ENCODE peak calls at places on chromosome 18, in six cellular contexts. Q is AG10803; T is CD8-positive, alpha-beta T cell; I is lower lobe of right lung; J is mesendoderm; L is thoracic aorta. F is an unnamed sample.

GRCh38 chr18:11040823-11041712 is 108.3 kb downstream of the PIEZO2 start:
- DNase-seq in Q (peak), T (no peak), I (no peak), J (peak), L (no peak), F (peak)

GRCh38 chr18:59070181-59070912 is 69.3 kb upstream of the SEC11C start:
- DNase-seq in Q (peak), T (peak), I (peak), J (peak), L (peak), F (peak)

GRCh38 chr18:2223859-2224258 is 347.4 kb downstream of the METTL4 start:
- DNase-seq in Q (peak), T (no peak), I (no peak), J (peak), L (no peak), F (no peak)

GRCh38 chr18:74203811-74204210 is 55.5 kb downstream of the TIMM21 start:
- DNase-seq in Q (no peak), T (no peak), I (no peak), J (no peak), L (no peak), F (no peak)

GRCh38 chr18:986071-986470 is 81.4 kb downstream of the ADCYAP1 start:
- DNase-seq in Q (no peak), T (no peak), I (no peak), J (peak), L (no peak), F (no peak)

GRCh38 chr18:6781846-6782245 is 52.3 kb downstream of the ARHGAP28 start:
- DNase-seq in Q (peak), T (no peak), I (no peak), J (no peak), L (no peak), F (no peak)

GRCh38 chr18:78826631-78827030 is 153.0 kb upstream of the SALL3 start:
- DNase-seq in Q (no peak), T (no peak), I (no peak), J (no peak), L (no peak), F (no peak)

GRCh38 chr18:70377857-70378701 is 89.2 kb downstream of the SOCS6 start:
- DNase-seq in Q (no peak), T (no peak), I (no peak), J (no peak), L (no peak), F (no peak)

GRCh38 chr18:22282311-22283235 is 113.2 kb downstream of the GATA6 start:
- DNase-seq in Q (peak), T (peak), I (no peak), J (peak), L (no peak), F (no peak)

GRCh38 chr18:36015629-36016028 is 43.1 kb downstream of the RMP24 start:
- DNase-seq in Q (no peak), T (no peak), I (no peak), J (no peak), L (no peak), F (no peak)

GRCh38 chr18:76721207-76721996 is 101.0 kb upstream of the ZNF236 start:
- DNase-seq in Q (no peak), T (peak), I (no peak), J (no peak), L (no peak), F (peak)

GRCh38 chr18:53004798-53005197 is 664.8 kb downstream of the DCC start:
- DNase-seq in Q (no peak), T (no peak), I (no peak), J (peak), L (no peak), F (no peak)

GRCh38 chr18:7133181-7133580 is 15.6 kb upstream of the LAMA1 start:
- DNase-seq in Q (no peak), T (no peak), I (no peak), J (peak), L (no peak), F (no peak)

GRCh38 chr18:42839408-42839807 is 276.1 kb downstream of the RIT2 start:
- DNase-seq in Q (no peak), T (no peak), I (no peak), J (no peak), L (no peak), F (no peak)

GRCh38 chr18:4510709-4511108 is 55.6 kb upstream of the DLGAP1 start:
- DNase-seq in Q (peak), T (no peak), I (no peak), J (no peak), L (no peak), F (no peak)

GRCh38 chr18:55420665-55420964 is 167.4 kb downstream of the TCF4 start:
- DNase-seq in Q (no peak), T (no peak), I (no peak), J (no peak), L (no peak), F (no peak)
- H3K4me3 ChIP-seq in Q (peak), T (no peak), I (peak), J (no peak), L (peak), F (no peak)

GRCh38 chr18:68104036-68104435 is 587.5 kb upstream of the DSEL start:
- DNase-seq in Q (peak), T (no peak), I (no peak), J (no peak), L (no peak), F (no peak)
- H3K4me3 ChIP-seq in Q (no peak), T (no peak), I (no peak), J (no peak), L (no peak), F (no peak)

GRCh38 chr18:12989397-12990127 is 1.6 kb upstream of the CEP192 start:
- DNase-seq in Q (no peak), T (no peak), I (no peak), J (peak), L (no peak), F (no peak)

GRCh38 chr18:12990662-12990976 is 543 bp upstream of the CEP192 start:
- DNase-seq in Q (no peak), T (no peak), I (no peak), J (peak), L (no peak), F (no peak)

GRCh38 chr18:12990977-12991838 is at the start of gene CEP192:
- DNase-seq in Q (peak), T (peak), I (peak), J (peak), L (peak), F (peak)

GRCh38 chr18:12991839-12992216 is 666 bp downstream of the CEP192 start:
- DNase-seq in Q (no peak), T (no peak), I (no peak), J (no peak), L (no peak), F (no peak)

DNA sequence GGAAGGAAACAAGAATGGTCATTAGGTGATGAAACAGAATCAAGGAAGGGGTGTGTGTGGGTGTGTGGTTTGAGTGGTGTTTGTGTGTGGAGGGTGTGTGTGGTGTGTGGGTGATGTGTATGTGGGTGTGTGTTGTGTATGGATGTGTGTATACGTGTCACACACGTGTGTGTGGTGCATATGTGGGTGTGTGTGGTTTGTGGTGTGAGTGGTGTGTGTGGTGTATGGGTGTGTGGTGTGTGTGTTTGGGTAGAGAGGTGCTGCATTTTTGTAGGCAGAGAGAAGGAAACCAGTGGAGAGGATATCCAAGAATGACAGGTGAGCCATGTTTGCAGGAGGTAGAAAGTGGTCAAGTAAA is 1.1 kb upstream of the CEP192 start:
- DNase-seq in Q (no peak), T (peak), I (no peak), J (no peak), L (no peak), F (peak)
- H3K4me3 ChIP-seq in Q (peak), T (peak), I (peak), J (peak), L (peak), F (peak)

DNA sequence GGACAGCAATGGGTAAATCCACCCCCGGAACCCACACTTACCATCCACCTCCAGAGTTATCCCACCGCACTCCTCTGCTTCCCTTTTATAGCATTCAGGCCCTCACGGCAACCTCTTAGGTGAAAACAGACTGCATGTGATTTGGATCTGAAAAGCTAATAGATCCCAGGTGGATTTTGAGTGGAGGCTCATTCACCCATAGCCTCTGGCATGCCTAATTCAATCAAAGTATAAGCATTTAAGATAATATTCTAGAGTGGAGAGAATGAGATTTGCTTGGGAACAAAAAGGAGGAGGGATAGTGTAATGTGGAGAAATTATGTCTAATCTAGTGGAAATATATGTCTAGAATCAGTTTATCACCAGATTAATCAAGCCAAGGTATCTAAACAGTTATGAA is 17.1 kb downstream of the SLC14A1 start:
- DNase-seq in Q (no peak), T (no peak), I (no peak), J (no peak), L (no peak), F (no peak)
- H3K4me3 ChIP-seq in Q (no peak), T (no peak), I (no peak), J (no peak), L (no peak), F (no peak)

GRCh38 chr18:37398248-37398920 is 167.2 kb downstream of the CELF4 start:
- DNase-seq in Q (peak), T (no peak), I (no peak), J (no peak), L (no peak), F (no peak)

GRCh38 chr18:37396981-37397720 is 168.4 kb downstream of the CELF4 start:
- DNase-seq in Q (peak), T (no peak), I (no peak), J (no peak), L (no peak), F (no peak)

GRCh38 chr18:37395138-37395537 is 170.5 kb downstream of the CELF4 start:
- DNase-seq in Q (no peak), T (no peak), I (no peak), J (no peak), L (no peak), F (no peak)

GRCh38 chr18:37395631-37396030 is 170.0 kb downstream of the CELF4 start:
- DNase-seq in Q (no peak), T (no peak), I (no peak), J (no peak), L (no peak), F (no peak)

DNA sequence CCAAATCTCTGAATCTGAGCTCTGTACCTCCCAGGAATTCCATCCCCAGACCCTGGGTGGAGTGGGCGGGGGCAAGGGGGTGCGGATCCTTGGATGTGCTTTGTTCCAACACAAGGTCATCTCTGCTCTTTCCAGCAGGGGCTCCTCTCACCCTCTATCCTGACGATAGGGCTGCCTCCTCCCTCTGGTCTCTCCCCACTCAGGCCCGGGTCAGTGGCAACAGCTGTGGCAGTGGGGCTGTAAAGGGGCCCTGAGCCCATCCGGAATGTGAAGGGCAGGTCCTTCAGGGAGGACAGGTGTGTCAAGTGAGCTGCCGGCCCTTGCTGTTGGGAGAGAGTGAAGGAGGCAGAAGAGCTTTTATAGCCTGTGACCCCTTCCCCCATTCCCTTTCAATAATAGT is 167.8 kb downstream of the CELF4 start:
- DNase-seq in Q (no peak), T (no peak), I (no peak), J (no peak), L (no peak), F (no peak)
- H3K4me3 ChIP-seq in Q (no peak), T (no peak), I (no peak), J (no peak), L (no peak), F (no peak)

DNA sequence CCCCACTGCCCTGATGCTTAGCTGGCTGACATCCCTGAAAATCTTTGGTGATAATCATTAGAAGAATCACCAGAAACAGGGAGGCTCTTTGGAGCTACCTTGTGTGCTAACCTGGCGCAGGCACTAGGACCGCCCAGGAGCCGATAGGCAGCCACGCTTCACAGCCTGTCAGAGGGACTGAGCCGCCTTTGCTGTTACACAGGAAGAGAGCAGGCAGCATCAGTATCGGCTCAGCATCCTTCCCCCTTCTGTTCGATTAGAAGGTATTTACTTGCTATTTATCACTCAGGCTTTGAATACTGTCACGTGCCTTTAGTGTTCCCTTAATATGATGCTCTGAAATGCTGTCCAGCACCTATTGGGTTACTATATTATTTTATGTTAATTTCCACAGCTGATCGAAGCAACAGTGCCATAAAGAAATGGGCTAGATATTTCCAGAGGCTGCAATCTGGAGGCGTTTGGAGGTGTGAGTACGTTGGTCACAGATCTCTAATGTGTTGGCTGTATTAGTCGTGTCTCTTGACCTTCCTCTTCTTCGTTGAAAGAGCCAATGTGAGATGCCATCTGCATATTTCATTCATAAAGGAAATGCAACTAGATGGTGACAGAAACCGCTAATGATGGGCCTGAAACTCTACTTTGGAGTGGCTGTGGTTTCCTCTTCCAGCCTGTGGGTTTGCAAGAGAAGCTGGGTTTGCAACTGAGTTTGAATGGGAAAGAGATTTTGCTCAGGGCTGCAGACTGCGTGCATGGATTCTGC is 110.4 kb upstream of the RAB27B start:
- DNase-seq in Q (peak), T (peak), I (no peak), J (peak), L (no peak), F (peak)
- H3K4me3 ChIP-seq in Q (no peak), T (no peak), I (no peak), J (no peak), L (peak), F (no peak)

DNA sequence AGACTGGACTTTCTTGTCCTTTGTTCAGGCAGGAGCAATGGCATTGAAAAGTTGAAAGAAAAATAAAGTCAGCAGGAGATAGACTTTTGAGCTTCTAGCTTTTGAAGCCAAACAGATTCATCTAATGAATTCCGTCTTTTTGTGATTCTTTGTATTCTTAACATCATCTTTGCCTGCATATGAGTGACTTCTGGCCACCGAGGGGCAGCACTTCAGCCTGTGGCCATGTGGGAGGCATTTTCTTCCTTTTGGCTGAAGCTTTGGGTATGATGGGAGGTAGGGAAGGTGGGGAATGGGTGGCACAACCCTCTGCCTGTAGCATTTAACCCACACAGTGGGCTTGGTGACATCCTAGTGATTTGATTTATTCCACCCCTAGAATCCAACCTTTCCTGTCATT is 220.6 kb downstream of the SETBP1 start:
- DNase-seq in Q (no peak), T (no peak), I (no peak), J (no peak), L (no peak), F (no peak)
- H3K4me3 ChIP-seq in Q (no peak), T (no peak), I (no peak), J (no peak), L (no peak), F (no peak)

GRCh38 chr18:75226956-75227316 is 16.3 kb downstream of the TSHZ1 start:
- DNase-seq in Q (no peak), T (no peak), I (no peak), J (no peak), L (no peak), F (no peak)
- H3K4me3 ChIP-seq in Q (peak), T (no peak), I (peak), J (no peak), L (peak), F (no peak)

GRCh38 chr18:56696966-56697365 is 45.8 kb downstream of the WDR7 start:
- DNase-seq in Q (no peak), T (no peak), I (no peak), J (no peak), L (no peak), F (no peak)

DNA sequence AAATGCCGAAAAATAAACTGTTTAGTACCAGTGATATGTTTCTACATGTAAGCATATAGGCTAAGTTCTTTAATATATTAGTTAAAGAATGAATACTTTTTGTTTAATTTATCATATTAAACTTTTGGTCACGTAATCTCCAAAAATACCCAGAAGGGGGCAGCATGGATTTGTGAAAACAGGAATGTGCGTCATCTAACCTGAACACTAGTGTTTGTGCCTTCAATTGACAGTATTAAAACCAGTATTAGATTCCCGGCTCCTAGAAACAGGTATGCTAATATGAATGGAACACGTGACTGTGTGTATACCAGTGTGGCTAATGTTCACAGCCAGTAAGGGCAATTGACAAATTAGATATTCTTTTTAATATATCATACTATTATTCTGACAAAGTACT is 51.8 kb downstream of the WDR7 start:
- DNase-seq in Q (peak), T (no peak), I (no peak), J (peak), L (no peak), F (peak)
- H3K4me3 ChIP-seq in Q (no peak), T (no peak), I (no peak), J (no peak), L (no peak), F (no peak)

GRCh38 chr18:51135361-51135760 is 62.1 kb downstream of the MEX3C start:
- DNase-seq in Q (peak), T (no peak), I (no peak), J (no peak), L (no peak), F (no peak)
- H3K4me3 ChIP-seq in Q (peak), T (no peak), I (no peak), J (no peak), L (no peak), F (no peak)

F was measured in Jurkat, Clone E6-1.